ENCODE peak calls at places on chromosomes 12 and 14, in eight cellular contexts. X is upper lobe of right lung, D is osteocyte, J is AG10803, S is activated B cell treated with CpG ODN at 0.5 μM for 24 hours, K is cardiac fibroblast, M is retinal pigment epithelial cell, R is astrocyte of the cerebellum. V is an unnamed sample.

GRCh38 chr14:26729851-26730250 is 132.0 kb upstream of the NOVA1 start:
- DNase-seq in S (no peak), R (peak), M (no peak), K (peak), D (no peak), J (peak), X (no peak), V (no peak)

GRCh38 chr12:64532734-64533351 is 77.5 kb upstream of the RASSF3 start:
- DNase-seq in J (no peak), K (no peak), D (no peak), R (no peak), S (no peak), X (no peak), M (no peak), V (no peak)

GRCh38 chr12:102995372-102995771 is 37.9 kb downstream of the ASCL1 start:
- DNase-seq in J (no peak), K (no peak), D (no peak), M (no peak), R (no peak), S (no peak), X (no peak), V (no peak)

GRCh38 chr12:66688836-66689439 is 10.1 kb upstream of the GRIP1 start:
- DNase-seq in D (no peak), R (no peak), J (peak), S (no peak), X (no peak), K (peak), M (peak), V (peak)

GRCh38 chr14:104941508-104942365 is 17.1 kb downstream of the PLD4 start:
- DNase-seq in D (no peak), M (no peak), K (no peak), R (no peak), S (no peak), X (peak), J (no peak), V (no peak)

GRCh38 chr12:29741342-29742241 is 42.1 kb downstream of the TMTC1 start:
- DNase-seq in X (no peak), K (peak), R (peak), M (peak), D (no peak), S (no peak), J (no peak), V (no peak)

GRCh38 chr12:5588231-5588995 is 156.5 kb downstream of the NTF3 start:
- DNase-seq in D (no peak), R (no peak), K (no peak), X (no peak), M (no peak), S (no peak), J (peak), V (no peak)

GRCh38 chr12:11917501-11917900 is 153.2 kb upstream of the BCL2L14 start:
- DNase-seq in R (no peak), K (no peak), X (no peak), S (no peak), M (no peak), J (no peak), D (no peak), V (no peak)

GRCh38 chr12:63862187-63863107 is 17.9 kb downstream of the SRGAP1 start:
- DNase-seq in X (no peak), R (no peak), D (no peak), M (no peak), S (no peak), K (peak), J (peak), V (peak)

GRCh38 chr14:56183631-56184157 is 65.5 kb downstream of the PELI2 start:
- DNase-seq in S (no peak), D (no peak), X (no peak), K (no peak), R (no peak), J (peak), M (no peak), V (no peak)

GRCh38 chr12:92188517-92189188 is 43.0 kb upstream of the BTG1 start:
- DNase-seq in J (no peak), S (no peak), R (no peak), K (no peak), D (no peak), M (no peak), X (no peak), V (no peak)

GRCh38 chr14:80316426-80316825 is 105.1 kb upstream of the DIO2 start:
- DNase-seq in S (no peak), M (no peak), D (no peak), J (peak), K (no peak), X (no peak), R (no peak), V (no peak)

GRCh38 chr12:121905746-121906145 is 12.6 kb upstream of the CFAP251 start:
- DNase-seq in K (no peak), D (no peak), J (no peak), M (no peak), S (no peak), X (no peak), R (no peak), V (no peak)

GRCh38 chr12:27905285-27906126 is 67.0 kb downstream of the PTHLH start:
- DNase-seq in R (no peak), S (no peak), D (no peak), K (no peak), M (no peak), X (no peak), J (no peak), V (no peak)

GRCh38 chr12:70338531-70338930 is 27.6 kb upstream of the KCNMB4 start:
- DNase-seq in M (no peak), S (no peak), J (peak), K (peak), X (no peak), R (no peak), D (no peak), V (no peak)

GRCh38 chr14:44180975-44181374 is 326.1 kb downstream of the FSCB start:
- DNase-seq in M (no peak), X (no peak), J (no peak), K (no peak), S (no peak), R (no peak), D (no peak), V (no peak)

GRCh38 chr12:78396538-78396937 is 468.0 kb upstream of the SYT1 start:
- DNase-seq in X (no peak), S (no peak), D (no peak), M (no peak), J (no peak), K (no peak), R (no peak), V (no peak)

GRCh38 chr14:69049675-69050074 is 70.6 kb upstream of the ACTN1 start:
- DNase-seq in S (no peak), D (no peak), R (no peak), M (no peak), J (peak), K (peak), X (no peak), V (no peak)

GRCh38 chr12:99110866-99111265 is 465.8 kb downstream of the APAF1 start:
- DNase-seq in D (no peak), S (no peak), R (no peak), X (no peak), M (no peak), K (no peak), J (no peak), V (no peak)

GRCh38 chr14:73059326-73059725 is 992 bp downstream of the RBM25 start:
- DNase-seq in X (no peak), M (peak), K (peak), D (no peak), J (peak), S (no peak), R (no peak), V (no peak)

GRCh38 chr12:94648578-94648977 is 1.8 kb downstream of the TMCC3 start:
- DNase-seq in J (no peak), R (no peak), X (no peak), M (no peak), K (peak), S (no peak), D (no peak), V (no peak)

GRCh38 chr14:80202888-80203562 is 8.3 kb downstream of the DIO2 start:
- DNase-seq in R (no peak), S (no peak), J (no peak), K (peak), X (no peak), M (no peak), D (no peak), V (no peak)

DNA sequence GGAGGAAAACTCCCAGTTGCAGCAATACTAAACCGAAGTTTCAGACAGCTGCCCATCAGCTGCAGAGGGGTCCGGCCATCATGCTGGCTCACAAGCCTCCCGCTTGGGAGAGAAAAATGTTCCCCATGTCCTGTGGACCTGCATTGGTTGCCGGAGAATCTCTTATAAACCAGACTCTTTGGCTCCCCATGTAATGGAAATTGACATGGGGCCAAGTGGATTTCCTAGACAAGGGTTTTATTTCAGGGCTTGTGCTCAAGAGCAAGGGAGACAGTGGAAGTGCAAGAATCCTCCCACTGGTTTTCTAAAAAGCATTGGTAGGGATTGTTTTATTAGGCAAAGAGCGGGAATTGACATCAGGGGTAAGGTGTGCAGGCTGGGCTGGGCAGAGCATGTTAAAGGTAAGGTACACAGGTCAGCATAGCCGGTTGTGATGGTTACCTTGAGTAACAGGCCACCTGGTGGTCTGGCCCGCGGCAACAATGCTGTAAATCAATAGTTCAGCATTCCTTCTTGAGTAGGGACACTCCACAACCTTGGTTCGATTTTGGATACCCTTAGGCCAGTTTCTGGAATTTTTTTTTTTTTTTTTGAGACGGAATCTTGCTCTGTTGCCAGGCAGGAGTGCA is 135.4 kb downstream of the UNC79 start:
- DNase-seq in D (no peak), R (no peak), S (no peak), X (no peak), J (no peak), M (no peak), K (no peak), V (no peak)
- TF ChIP-seq CTCF in D (no peak), R (no peak), S (no peak), X (no peak), J (no peak), M (no peak), K (no peak), V (no peak)

GRCh38 chr12:108518716-108519496 is 3.8 kb downstream of the FICD start:
- DNase-seq in J (no peak), R (no peak), M (no peak), K (no peak), D (peak), S (no peak), X (no peak), V (no peak)

GRCh38 chr12:108517288-108518100 is 2.4 kb downstream of the FICD start:
- DNase-seq in R (no peak), K (no peak), X (no peak), S (no peak), D (peak), J (no peak), M (no peak), V (no peak)

GRCh38 chr12:108518101-108518715 is 3.1 kb downstream of the FICD start:
- DNase-seq in D (peak), R (no peak), S (no peak), J (no peak), X (no peak), K (no peak), M (no peak), V (no peak)

GRCh38 chr12:108516511-108517275 is 1.6 kb downstream of the FICD start:
- DNase-seq in M (no peak), X (no peak), K (peak), D (peak), R (no peak), J (peak), S (no peak), V (no peak)

DNA sequence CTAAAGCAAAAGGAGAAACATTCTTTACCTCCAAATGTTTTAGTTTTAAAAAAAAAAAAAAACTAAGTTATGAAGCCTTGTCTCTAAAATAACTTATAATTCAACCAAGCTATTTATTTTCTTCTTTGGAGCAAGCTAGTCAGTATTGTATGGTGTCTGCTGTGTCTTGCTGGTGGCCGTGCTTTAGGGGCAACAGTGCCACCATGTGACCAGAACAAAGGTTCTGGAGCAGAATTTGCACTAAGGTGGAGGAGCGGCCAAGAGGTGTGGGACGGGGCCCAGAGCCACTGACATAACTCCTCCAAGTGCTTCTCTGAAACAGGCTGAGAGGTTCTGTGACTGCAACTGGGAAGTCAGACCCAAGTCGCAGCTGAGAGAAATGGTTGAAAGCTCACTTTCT is 4.5 kb downstream of the FICD start:
- DNase-seq in M (no peak), J (no peak), S (no peak), K (no peak), R (no peak), D (no peak), X (no peak), V (no peak)
- TF ChIP-seq CTCF in M (no peak), J (no peak), S (no peak), K (no peak), R (no peak), D (peak), X (no peak), V (no peak)

GRCh38 chr14:91416744-91417133 is 881 bp downstream of the CCDC88C start:
- DNase-seq in J (no peak), R (no peak), M (no peak), D (no peak), X (peak), K (no peak), S (peak), V (no peak)

GRCh38 chr14:91417983-91418386 is 365 bp upstream of the CCDC88C start:
- DNase-seq in R (no peak), K (no peak), J (no peak), X (peak), S (no peak), D (no peak), M (no peak), V (no peak)

GRCh38 chr14:91418387-91419043 is 895 bp upstream of the CCDC88C start:
- DNase-seq in X (peak), K (peak), J (peak), M (no peak), D (no peak), S (peak), R (no peak), V (peak)

GRCh38 chr14:91415794-91416743 is 1.6 kb downstream of the CCDC88C start:
- DNase-seq in K (no peak), X (no peak), S (peak), D (no peak), R (no peak), J (no peak), M (no peak), V (no peak)

GRCh38 chr14:91417134-91417982 is at the start of gene CCDC88C:
- DNase-seq in M (no peak), S (peak), R (no peak), J (no peak), X (peak), D (no peak), K (no peak), V (peak)
- TF ChIP-seq CTCF in M (no peak), S (no peak), R (no peak), J (no peak), X (no peak), D (no peak), K (no peak), V (no peak)

DNA sequence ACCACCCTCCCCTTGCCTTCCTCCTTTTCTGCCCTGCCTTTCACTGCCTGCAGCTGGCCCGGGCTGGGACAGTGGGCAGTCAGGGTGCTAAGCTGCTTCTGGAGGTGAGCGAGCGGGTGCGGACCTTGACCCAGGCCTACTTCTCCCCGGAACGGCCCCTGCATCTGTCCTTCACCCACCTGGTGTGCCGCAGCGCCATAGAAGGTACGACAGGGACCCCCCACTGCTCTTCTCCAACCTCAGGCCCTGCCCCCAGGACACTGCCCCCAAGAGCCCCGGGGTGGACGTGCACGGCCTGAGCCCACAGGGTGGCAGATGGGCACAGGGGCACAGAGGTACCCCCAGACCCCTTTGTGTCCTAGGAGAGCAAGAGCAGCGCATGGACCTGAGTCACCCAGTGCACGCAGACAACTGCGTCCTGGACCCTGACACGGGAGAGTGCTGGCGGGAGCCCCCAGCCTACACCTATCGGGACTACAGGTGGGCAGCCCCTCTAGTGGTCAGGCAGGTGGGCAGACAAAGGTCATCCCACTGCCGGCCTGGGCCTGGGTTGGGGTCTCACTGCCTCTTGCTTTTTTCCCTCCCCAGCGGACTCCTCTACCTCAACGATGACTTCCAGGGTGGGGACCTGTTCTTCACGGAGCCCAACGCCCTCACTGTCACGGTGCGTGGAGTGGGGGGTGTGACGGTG is 3.2 kb upstream of the GNB3 start:
- DNase-seq in D (no peak), X (no peak), J (no peak), S (no peak), K (no peak), R (no peak), M (no peak), V (no peak)
- TF ChIP-seq CTCF in D (no peak), X (no peak), J (no peak), S (no peak), K (no peak), R (no peak), M (no peak), V (no peak)

DNA sequence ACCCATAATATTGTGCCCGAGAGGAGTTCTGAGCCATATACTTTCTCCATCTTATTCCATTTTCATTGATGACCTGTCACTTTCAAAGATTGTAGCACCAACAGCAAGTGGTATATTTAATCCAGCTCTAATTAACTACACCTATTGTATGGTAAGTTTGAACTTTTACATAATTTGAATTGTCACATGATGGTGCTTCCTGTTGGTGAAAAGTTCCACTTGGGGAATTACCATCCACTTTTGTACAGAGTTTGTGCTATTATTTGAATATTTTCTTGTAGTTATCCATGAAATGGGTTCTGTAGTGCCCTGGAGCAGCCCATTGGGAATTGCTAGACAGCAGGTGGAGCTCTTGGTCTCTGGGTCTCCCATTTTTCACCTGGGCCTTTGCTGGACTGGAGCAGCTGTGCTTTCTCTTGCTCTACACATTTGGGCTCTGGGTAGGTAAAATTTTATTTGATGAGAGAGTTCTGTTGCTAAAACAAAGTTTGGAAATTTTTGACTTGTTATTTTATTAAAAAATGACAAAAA is 3.0 kb downstream of the SMCO3 start:
- DNase-seq in X (no peak), R (no peak), M (no peak), D (no peak), S (no peak), K (peak), J (no peak), V (peak)
- TF ChIP-seq CTCF in X (peak), R (peak), M (peak), D (peak), S (no peak), K (peak), J (peak), V (no peak)

DNA sequence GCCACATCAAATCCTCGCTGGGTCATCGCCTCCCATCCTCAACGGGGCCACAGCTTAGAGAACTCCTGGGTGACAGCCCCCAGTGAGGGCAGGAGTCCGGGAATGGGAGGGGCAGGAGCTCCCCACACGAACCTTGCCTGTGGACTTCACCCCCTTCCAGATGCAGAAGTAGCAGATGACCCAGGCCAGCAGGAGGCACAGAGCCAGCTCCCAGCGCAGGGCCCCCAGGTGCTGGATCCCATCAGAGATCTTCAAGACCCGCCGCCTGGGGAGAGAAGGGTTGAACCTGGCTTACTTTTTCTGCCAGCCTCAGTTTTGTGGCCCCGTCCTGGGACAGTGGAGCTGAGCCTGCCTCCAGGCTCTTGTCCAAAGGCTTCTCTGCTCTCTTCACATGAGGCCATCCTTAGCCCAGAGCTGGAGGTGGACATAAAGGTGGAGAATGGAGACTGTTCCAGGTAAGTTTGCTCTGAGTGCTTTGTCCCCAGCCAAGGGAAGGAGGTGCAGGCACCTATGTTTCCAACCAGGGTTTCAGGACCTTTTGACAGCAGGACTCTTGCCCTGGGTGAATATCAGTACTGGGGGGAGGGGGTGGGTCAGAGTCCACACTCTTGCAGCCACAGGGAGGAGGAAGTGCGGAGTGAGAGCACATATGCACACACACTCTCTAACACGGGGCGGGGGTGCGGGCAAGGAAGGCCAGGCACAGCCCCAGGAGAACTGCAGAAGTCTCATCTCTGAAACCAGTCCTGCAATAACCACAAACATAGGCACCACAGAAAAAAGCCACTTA is 23.3 kb upstream of the SLC6A12 start:
- DNase-seq in K (no peak), X (peak), D (peak), R (no peak), S (no peak), J (no peak), M (no peak), V (no peak)
- TF ChIP-seq CTCF in K (no peak), X (no peak), D (no peak), R (no peak), S (no peak), J (no peak), M (no peak), V (no peak)

GRCh38 chr12:120628919-120629318 is 11.5 kb upstream of the CABP1 start:
- DNase-seq in X (peak), M (no peak), J (no peak), S (no peak), R (no peak), K (no peak), D (no peak), V (no peak)
- TF ChIP-seq CTCF in X (no peak), M (no peak), J (no peak), S (no peak), R (no peak), K (peak), D (peak), V (no peak)